ENCODE peak calls at places on chromosome 12, in six cellular contexts. I, P, L, K, C and Q are unnamed samples.

GRCh38 chr12:40474630-40475029 is 217.6 kb upstream of the CNTN1 start:
- DNase-seq in P (no peak), C (no peak), L (no peak), K (no peak), I (no peak), Q (no peak)

GRCh38 chr12:56158926-56159461 is 835 bp downstream of the MYL6 start:
- DNase-seq in C (peak; percentile 89), K (peak; percentile 57), P (no peak), L (peak; percentile 58), I (peak; percentile 72), Q (peak; percentile 96)

GRCh38 chr12:62211510-62211909 is 48.7 kb upstream of the USP15 start:
- DNase-seq in C (no peak), L (no peak), I (no peak), P (no peak), K (no peak), Q (no peak)

GRCh38 chr12:95784286-95784685 is 6.3 kb downstream of the NTN4 start:
- DNase-seq in K (no peak), L (peak; percentile 44), C (no peak), P (no peak), I (no peak), Q (no peak)

GRCh38 chr12:68119250-68119649 is 40.3 kb downstream of the IFNG start:
- DNase-seq in L (no peak), C (no peak), P (no peak), K (no peak), I (no peak), Q (no peak)

GRCh38 chr12:107580750-107581529 is 104.7 kb upstream of the PWP1 start:
- DNase-seq in C (no peak), P (peak; percentile 9), L (no peak), I (no peak), K (no peak), Q (no peak)

GRCh38 chr12:24025153-24025798 is 75.8 kb upstream of the SOX5 start:
- DNase-seq in K (no peak), P (peak; percentile 15), I (no peak), C (no peak), L (peak; percentile 5), Q (no peak)

GRCh38 chr12:66963901-66964300 is 285.0 kb upstream of the GRIP1 start:
- DNase-seq in L (no peak), I (no peak), K (no peak), P (no peak), C (no peak), Q (no peak)

GRCh38 chr12:107320929-107321618 is 227.7 kb upstream of the CRY1 start:
- DNase-seq in K (no peak), L (peak; percentile 26), I (peak; percentile 71), C (peak; percentile 31), P (no peak), Q (peak; percentile 80)

GRCh38 chr12:115870021-115870420 is 407.5 kb downstream of the MED13L start:
- DNase-seq in K (no peak), L (no peak), I (no peak), C (no peak), P (no peak), Q (no peak)

GRCh38 chr12:103301642-103302620 is 193.8 kb downstream of the C12orf42 start:
- DNase-seq in L (no peak), P (no peak), K (no peak), C (no peak), I (no peak), Q (no peak)

GRCh38 chr12:109736552-109737108 is 23.0 kb downstream of the FAM222A start:
- DNase-seq in K (peak; percentile 41), C (no peak), P (peak; percentile 84), I (peak; percentile 32), L (peak; percentile 53), Q (peak; percentile 20)

GRCh38 chr12:14723763-14724162 is 27.4 kb upstream of the GUCY2C start:
- DNase-seq in I (peak; percentile 67), C (peak; percentile 59), P (peak; percentile 11), L (peak; percentile 58), K (peak; percentile 56), Q (peak; percentile 25)

GRCh38 chr12:29329411-29329810 is 51.6 kb downstream of the ERGIC2 start:
- DNase-seq in K (no peak), C (no peak), I (no peak), P (no peak), L (no peak), Q (no peak)

GRCh38 chr12:24615967-24616411 is 332.9 kb downstream of the BCAT1 start:
- DNase-seq in C (no peak), K (no peak), P (no peak), I (no peak), L (peak; percentile 78), Q (no peak)

GRCh38 chr12:63419119-63419518 is 249.2 kb downstream of the DPY19L2 start:
- DNase-seq in L (no peak), C (peak; percentile 12), K (no peak), I (peak; percentile 24), P (no peak), Q (no peak)

GRCh38 chr12:5954661-5955060 is 9.6 kb upstream of the ANO2 start:
- DNase-seq in C (no peak), P (no peak), K (no peak), L (no peak), I (no peak), Q (no peak)

GRCh38 chr12:63966603-63966975 is 122.1 kb downstream of the SRGAP1 start:
- DNase-seq in P (no peak), I (no peak), K (no peak), L (no peak), C (no peak), Q (no peak)

GRCh38 chr12:50185975-50186663 is 18.9 kb upstream of the CERS5 start:
- DNase-seq in P (no peak), K (peak; percentile 92), L (peak; percentile 43), I (no peak), C (no peak), Q (no peak)

GRCh38 chr12:100995201-100995600 is 200.6 kb downstream of the ANO4 start:
- DNase-seq in I (no peak), P (no peak), L (peak; percentile 50), K (no peak), C (no peak), Q (no peak)

GRCh38 chr12:52147367-52147972 is 44.3 kb downstream of the KRT80 start:
- DNase-seq in L (peak; percentile 99), I (peak; percentile 100), P (peak; percentile 77), K (peak; percentile 91), C (peak; percentile 95), Q (peak; percentile 93)

GRCh38 chr12:19978193-19978592 is 390.1 kb upstream of the PDE3A start:
- DNase-seq in K (peak; percentile 48), P (no peak), C (no peak), I (peak; percentile 40), L (peak; percentile 97), Q (no peak)

GRCh38 chr12:115294443-115295133 is 610.6 kb upstream of the TBX3 start:
- DNase-seq in L (peak; percentile 67), P (no peak), I (peak; percentile 84), K (no peak), C (no peak), Q (no peak)

GRCh38 chr12:65510584-65511050 is 232.1 kb downstream of the MSRB3 start:
- DNase-seq in L (no peak), K (peak; percentile 30), P (no peak), C (peak; percentile 30), I (no peak), Q (no peak)

DNA sequence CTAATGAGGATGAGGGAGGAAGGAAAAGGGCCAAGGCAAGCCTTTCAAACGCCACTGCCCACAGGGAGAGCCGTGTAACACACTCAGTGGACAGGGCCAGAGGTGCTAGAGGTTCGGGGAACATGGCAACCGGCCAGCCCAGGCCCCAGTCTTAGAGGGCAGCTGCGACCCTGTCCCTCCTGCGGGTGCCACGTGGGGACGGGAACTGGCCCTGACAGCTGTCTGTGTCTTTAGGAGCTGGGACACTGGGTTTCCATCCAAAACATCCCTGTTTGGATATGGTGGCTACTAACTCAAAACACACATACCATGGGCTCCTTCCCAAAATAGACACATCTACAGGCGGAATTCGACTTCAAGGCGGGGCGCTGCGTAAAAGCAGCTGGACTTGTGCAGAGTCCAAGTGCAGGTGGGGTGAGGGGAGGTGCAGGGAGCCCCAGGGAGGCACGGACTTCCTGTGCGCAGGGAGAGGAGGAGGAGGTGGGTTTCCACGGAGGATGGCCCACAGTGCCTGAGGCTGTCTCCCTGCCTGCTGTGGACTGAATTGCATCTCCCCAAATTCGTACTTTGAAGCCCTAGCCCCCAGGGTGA is 184.7 kb downstream of the PIWIL1 start:
- DNase-seq in C (no peak), I (no peak), P (no peak), L (no peak), K (no peak), Q (no peak)
- TF ChIP-seq POLR2A in C (no peak), I (no peak), P (no peak), L (no peak), K (no peak), Q (no peak)

GRCh38 chr12:124453419-124454351 is 113.7 kb downstream of the NCOR2 start:
- DNase-seq in L (peak; percentile 55), K (peak; percentile 80), I (peak; percentile 69), P (no peak), C (peak; percentile 80), Q (peak; percentile 93)
- H3K4me1 ChIP-seq in L (peaks cover 18% of the 10 kb centered on the region), K (peaks cover 29% of the 10 kb centered on the region), I (peaks cover 48% of the 10 kb centered on the region), P (peaks cover 38% of the 10 kb centered on the region), C (peaks cover 60% of the 10 kb centered on the region), Q (peaks cover 67% of the 10 kb centered on the region)

DNA sequence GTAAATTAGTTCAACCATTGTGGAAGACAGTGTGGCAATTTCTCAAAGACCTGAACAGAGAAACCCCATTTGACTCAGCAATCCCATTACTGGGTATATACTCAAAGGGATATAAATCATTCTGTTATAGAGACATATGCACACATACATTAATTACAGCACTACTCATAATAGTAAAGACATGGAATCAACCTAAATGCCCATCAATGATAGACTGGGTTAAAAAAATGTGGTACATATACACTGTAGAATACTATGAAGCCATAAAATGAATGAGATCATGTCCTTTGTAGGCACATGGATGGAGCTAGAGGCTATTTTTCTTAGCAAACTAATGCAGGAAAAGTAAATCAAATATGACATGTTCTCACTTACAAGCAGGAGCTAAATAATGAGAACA is 303.9 kb downstream of the BTG1 start:
- DNase-seq in K (no peak), I (no peak), C (no peak), P (no peak), L (no peak), Q (no peak)
- H3K27ac ChIP-seq in K (no peak overlapping the region), I (no peak overlapping the region), C (no peak overlapping the region), P (no peak overlapping the region), L (no peak overlapping the region), Q (no peak overlapping the region)

GRCh38 chr12:112978163-112979081 is at the start of gene OAS2:
- DNase-seq in K (peak; percentile 51), L (peak; percentile 48), I (no peak), C (peak; percentile 80), P (no peak), Q (peak; percentile 24)
- TF ChIP-seq POLR2A in K (no peak), L (no peak), I (no peak), C (peak; percentile 73), P (no peak), Q (peak; percentile 87)